ENCODE peak calls at places on chromosome 17, in five cellular contexts. One of them, this sample, is unnamed.

GRCh38 chr17:63999680-64000531 is 1.8 kb downstream of the PRR29 start:
- DNase-seq in A549: no peak
- DNase-seq in GM12878: no peak
- DNase-seq in SK-N-SH: peak; percentile 28
- DNase-seq in IMR-90: no peak
- DNase-seq in this sample: no peak

GRCh38 chr17:55298111-55298510 is 33.4 kb downstream of the HLF start:
- DNase-seq in A549: no peak
- DNase-seq in GM12878: no peak
- DNase-seq in SK-N-SH: no peak
- DNase-seq in IMR-90: no peak
- DNase-seq in this sample: no peak

GRCh38 chr17:14061666-14062560 is 7.4 kb upstream of the COX10 start:
- DNase-seq in A549: no peak
- DNase-seq in GM12878: no peak
- DNase-seq in SK-N-SH: no peak
- DNase-seq in IMR-90: peak; percentile 84
- DNase-seq in this sample: no peak

GRCh38 chr17:73247728-73248127 is 14.0 kb downstream of the CPSF4L start:
- DNase-seq in A549: no peak
- DNase-seq in GM12878: no peak
- DNase-seq in SK-N-SH: no peak
- DNase-seq in IMR-90: peak; percentile 16
- DNase-seq in this sample: no peak

GRCh38 chr17:74325743-74326379 is at the start of gene KIF19:
- DNase-seq in A549: no peak
- DNase-seq in GM12878: no peak
- DNase-seq in SK-N-SH: peak; percentile 91
- DNase-seq in IMR-90: no peak
- DNase-seq in this sample: peak; percentile 94

GRCh38 chr17:76866774-76867577 is 1.2 kb upstream of the MGAT5B start:
- DNase-seq in A549: no peak
- DNase-seq in GM12878: no peak
- DNase-seq in SK-N-SH: no peak
- DNase-seq in IMR-90: peak; percentile 60
- DNase-seq in this sample: no peak

GRCh38 chr17:38528101-38528500 is 77.7 kb downstream of the SRCIN1 start:
- DNase-seq in A549: no peak
- DNase-seq in GM12878: no peak
- DNase-seq in SK-N-SH: peak; percentile 67
- DNase-seq in IMR-90: no peak
- DNase-seq in this sample: no peak

GRCh38 chr17:78934681-78935418 is 9.7 kb upstream of the TIMP2 start:
- DNase-seq in A549: no peak
- DNase-seq in GM12878: no peak
- DNase-seq in SK-N-SH: no peak
- DNase-seq in IMR-90: peak; percentile 51
- DNase-seq in this sample: no peak

GRCh38 chr17:69012895-69013805 is 47.6 kb downstream of the ABCA9 start:
- DNase-seq in A549: no peak
- DNase-seq in GM12878: no peak
- DNase-seq in SK-N-SH: no peak
- DNase-seq in IMR-90: peak; percentile 61
- DNase-seq in this sample: peak; percentile 22

GRCh38 chr17:63474174-63474913 is 2.5 kb upstream of the ACE start:
- DNase-seq in A549: no peak
- DNase-seq in GM12878: no peak
- DNase-seq in SK-N-SH: no peak
- DNase-seq in IMR-90: no peak
- DNase-seq in this sample: no peak

DNA sequence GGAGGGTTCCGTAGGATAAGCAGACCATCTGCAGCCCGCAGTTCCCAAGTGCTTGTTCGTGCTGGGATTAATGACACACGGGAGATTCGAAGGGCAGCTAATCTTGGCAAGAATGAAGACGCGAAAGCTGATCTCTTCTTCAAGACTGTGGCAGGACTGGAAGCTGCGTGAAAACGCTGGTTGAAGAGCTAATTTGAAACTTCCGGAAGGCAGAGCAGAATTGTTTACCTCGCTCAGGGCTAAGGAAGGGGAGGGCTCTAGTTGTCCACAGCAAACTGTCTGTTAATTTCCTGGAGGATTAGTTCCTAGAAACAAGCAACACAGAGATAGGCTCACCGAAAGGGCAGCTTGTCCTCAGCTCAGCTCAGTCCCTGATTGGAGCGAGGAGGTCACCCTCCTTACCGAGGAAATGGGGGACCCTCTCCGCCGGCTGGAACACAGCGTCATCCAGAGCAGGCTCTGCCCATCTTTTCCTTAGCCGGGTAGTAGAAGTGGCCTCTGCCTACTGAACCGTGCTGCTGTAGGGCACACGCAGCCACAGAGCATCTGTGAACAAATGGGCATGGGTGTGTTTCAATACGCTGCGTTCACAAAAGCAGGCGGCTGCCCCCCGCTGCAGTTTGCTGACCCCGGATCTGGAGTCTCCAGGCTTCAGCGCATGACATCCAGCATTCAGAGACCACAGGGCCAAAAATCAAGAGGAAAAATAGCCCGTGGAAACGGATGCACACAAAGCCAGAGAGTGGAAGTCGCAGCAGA is 16.7 kb upstream of the BAIAP2 start:
- DNase-seq in A549: no peak
- DNase-seq in GM12878: peak; percentile 4
- DNase-seq in SK-N-SH: no peak
- DNase-seq in IMR-90: peak; percentile 63
- DNase-seq in this sample: peak; percentile 88
- TF ChIP-seq RCOR1 in A549: no peak
- TF ChIP-seq RCOR1 in GM12878: no peak
- TF ChIP-seq RCOR1 in SK-N-SH: no peak
- TF ChIP-seq RCOR1 in IMR-90: no peak
- TF ChIP-seq RCOR1 in this sample: no peak

DNA sequence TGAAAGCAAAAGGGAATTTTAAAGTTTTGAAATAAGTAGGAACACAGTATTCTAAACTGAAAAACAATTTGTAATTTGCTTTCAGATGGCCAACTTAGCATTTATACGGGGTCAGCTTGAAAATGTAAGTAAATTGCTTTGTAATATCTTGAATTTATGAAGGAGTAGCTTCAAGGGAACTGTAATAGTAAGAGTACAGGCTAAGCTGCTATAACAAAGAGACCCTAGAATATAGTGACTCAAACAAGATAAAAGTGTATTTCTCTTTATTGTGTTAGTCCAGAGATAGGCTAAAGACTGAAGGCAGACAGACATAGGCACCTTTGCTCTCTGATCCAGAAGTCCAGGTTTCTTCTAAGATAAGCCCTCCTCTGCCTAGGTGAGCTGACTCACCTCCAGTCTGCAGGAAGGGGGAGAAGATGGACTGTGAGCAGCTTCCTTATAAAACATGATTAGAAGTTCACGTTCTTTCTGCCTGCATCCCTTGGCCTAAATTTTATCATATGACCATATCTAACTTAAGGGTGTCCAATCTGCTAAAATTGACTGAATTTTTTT is 3.2 kb downstream of the TTC19 start:
- DNase-seq in A549: no peak
- DNase-seq in GM12878: no peak
- DNase-seq in SK-N-SH: no peak
- DNase-seq in IMR-90: no peak
- DNase-seq in this sample: no peak
- TF ChIP-seq RCOR1 in A549: no peak
- TF ChIP-seq RCOR1 in GM12878: no peak
- TF ChIP-seq RCOR1 in SK-N-SH: no peak
- TF ChIP-seq RCOR1 in IMR-90: no peak
- TF ChIP-seq RCOR1 in this sample: no peak

GRCh38 chr17:81481011-81481799 is 31.4 kb downstream of the ACTG1 start:
- DNase-seq in A549: peak; percentile 87
- DNase-seq in GM12878: no peak
- DNase-seq in SK-N-SH: peak; percentile 99
- DNase-seq in IMR-90: peak; percentile 46
- DNase-seq in this sample: peak; percentile 99
- TF ChIP-seq RCOR1 in A549: no peak
- TF ChIP-seq RCOR1 in GM12878: no peak
- TF ChIP-seq RCOR1 in SK-N-SH: no peak
- TF ChIP-seq RCOR1 in IMR-90: no peak
- TF ChIP-seq RCOR1 in this sample: no peak

GRCh38 chr17:1031711-1032110 is 34.8 kb downstream of the TIMM22 start:
- DNase-seq in A549: no peak
- DNase-seq in GM12878: no peak
- DNase-seq in SK-N-SH: peak; percentile 86
- DNase-seq in IMR-90: no peak
- DNase-seq in this sample: no peak
- TF ChIP-seq RCOR1 in A549: no peak
- TF ChIP-seq RCOR1 in GM12878: no peak
- TF ChIP-seq RCOR1 in SK-N-SH: no peak
- TF ChIP-seq RCOR1 in IMR-90: no peak
- TF ChIP-seq RCOR1 in this sample: no peak